ENCODE peak calls at places on chromosomes 4 and X, in five cellular contexts. T is K562, K is SK-N-SH, J is HepG2, E is GM12878. N is an unnamed sample.

GRCh38 chr4:58603951-58604350 is 1493.8 kb upstream of the IGFBP7 start:
- DNase-seq in T (no peak), K (no peak), J (no peak), E (no peak), N (no peak)

GRCh38 chr4:69800599-69800998 is 40.2 kb upstream of the SULT1B1 start:
- DNase-seq in T (no peak), K (no peak), J (no peak), E (no peak), N (no peak)

GRCh38 chr4:159823743-159824142 is 720.9 kb downstream of the RAPGEF2 start:
- DNase-seq in T (no peak), K (no peak), J (no peak), E (no peak), N (no peak)

GRCh38 chr4:138406881-138407280 is 164.7 kb upstream of the SLC7A11 start:
- DNase-seq in T (no peak), K (no peak), J (no peak), E (no peak), N (peak; percentile 3)

GRCh38 chrX:139563251-139563650 is 32.7 kb downstream of the F9 start:
- DNase-seq in T (no peak), K (no peak), J (no peak), E (no peak), N (no peak)

GRCh38 chr4:183348706-183349659 is 26.8 kb upstream of the CLDN24 start:
- DNase-seq in T (peak; percentile 83), K (no peak), J (no peak), E (no peak), N (peak; percentile 95)

GRCh38 chr4:95599777-95600436 is 51.1 kb upstream of the UNC5C start:
- DNase-seq in T (no peak), K (no peak), J (no peak), E (peak; percentile 13), N (no peak)

GRCh38 chrX:48911407-48912182 is at the start of gene SLC35A2:
- DNase-seq in T (peak; percentile 88), K (peak; percentile 91), J (peak; percentile 85), E (no peak), N (peak; percentile 64)

GRCh38 chr4:125200556-125200955 is 114.2 kb upstream of the FAT4 start:
- DNase-seq in T (no peak), K (no peak), J (no peak), E (no peak), N (no peak)

GRCh38 chrX:126339926-126340325 is 173.8 kb upstream of the DCAF12L2 start:
- DNase-seq in T (no peak), K (no peak), J (no peak), E (no peak), N (no peak)

GRCh38 chr4:19224820-19225219 is 1026.9 kb upstream of the SLIT2 start:
- DNase-seq in T (peak; percentile 6), K (peak; percentile 15), J (no peak), E (no peak), N (peak; percentile 42)

GRCh38 chr4:108861339-108861738 is 98.5 kb upstream of the ETNPPL start:
- DNase-seq in T (peak; percentile 15), K (no peak), J (no peak), E (no peak), N (peak; percentile 24)

DNA sequence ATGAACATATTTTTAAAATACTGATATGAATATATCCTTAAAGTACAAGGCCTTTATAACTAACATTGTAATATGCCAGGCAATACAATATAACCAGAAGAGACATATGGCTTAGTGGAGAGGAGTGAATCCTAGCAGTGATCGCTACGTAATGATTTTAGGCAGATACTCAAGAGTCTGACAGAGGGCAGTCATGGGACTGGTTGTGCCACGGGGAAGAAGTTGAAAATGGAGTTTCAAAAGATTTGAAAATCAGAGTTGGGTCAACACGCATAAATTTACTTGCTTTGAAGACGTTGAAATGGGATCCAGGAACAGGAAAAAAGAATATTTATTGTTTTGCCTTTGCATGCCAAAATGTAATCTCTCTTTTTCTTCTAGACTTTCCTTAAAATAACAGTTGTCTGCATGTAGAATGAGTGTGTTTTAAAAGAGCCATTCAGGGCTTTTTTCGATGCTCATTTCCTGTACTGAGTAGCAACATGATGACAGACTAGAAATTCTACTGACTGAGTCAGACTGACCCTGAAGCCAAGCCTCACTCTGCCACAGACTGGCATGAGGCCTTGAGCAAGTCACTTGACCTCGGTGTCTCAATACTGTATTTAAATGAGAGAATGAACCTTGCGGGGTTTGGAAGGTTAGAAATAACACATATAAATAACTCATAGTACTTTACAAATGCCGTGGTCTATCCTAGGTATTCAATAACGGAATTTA is 8.1 kb upstream of the SMS start:
- DNase-seq in T (no peak), K (no peak), J (peak; percentile 21), E (no peak), N (peak; percentile 97)
- H2AFZ ChIP-seq in T (peak overlapping the region; percentile 74), K (peak overlapping the region; percentile 81), J (no peak overlapping the region), E (no peak overlapping the region), N (no peak overlapping the region)

GRCh38 chr4:55186123-55186522 is 60.7 kb upstream of the KDR start:
- DNase-seq in T (no peak), K (no peak), J (no peak), E (no peak), N (no peak)
- TF ChIP-seq MXI1 in T (no peak), K (no peak), J (no peak), E (no peak), N (no peak)

GRCh38 chr4:12912896-12913418 is 571.2 kb downstream of the RAB28 start:
- DNase-seq in T (no peak), K (no peak), J (no peak), E (no peak), N (no peak)

GRCh38 chr4:12911723-12912324 is 572.3 kb downstream of the RAB28 start:
- DNase-seq in T (no peak), K (no peak), J (no peak), E (no peak), N (no peak)
- H2AFZ ChIP-seq in T (no peak overlapping the region), K (no peak overlapping the region), J (no peak overlapping the region), E (no peak overlapping the region), N (no peak overlapping the region)

DNA sequence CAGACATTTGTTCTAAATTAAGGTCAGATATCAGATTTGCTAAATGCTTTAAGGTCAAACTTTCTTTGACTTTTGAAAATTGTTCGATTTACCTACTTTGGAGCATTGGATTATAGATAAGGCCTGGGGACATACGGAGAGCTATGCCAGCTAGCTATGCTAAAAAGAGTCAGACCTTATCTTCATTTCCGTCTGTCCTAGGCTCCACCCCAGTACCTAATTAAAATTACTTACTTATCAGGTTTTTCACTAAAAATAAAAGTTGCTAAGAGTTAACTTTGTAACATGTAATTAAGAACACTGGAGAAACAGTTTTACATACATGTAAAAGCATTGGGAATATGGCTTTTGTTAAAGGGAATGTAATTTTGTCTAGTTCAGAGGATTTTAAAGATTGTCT is 7.1 kb upstream of the TMEM35A start:
- DNase-seq in T (peak; percentile 21), K (no peak), J (no peak), E (no peak), N (no peak)
- TF ChIP-seq MXI1 in T (no peak), K (no peak), J (no peak), E (no peak), N (no peak)

GRCh38 chr4:8008391-8008790 is 68.7 kb upstream of the AFAP1 start:
- DNase-seq in T (no peak), K (no peak), J (no peak), E (no peak), N (no peak)

GRCh38 chr4:8009097-8009496 is 69.4 kb upstream of the AFAP1 start:
- DNase-seq in T (no peak), K (no peak), J (no peak), E (no peak), N (no peak)

GRCh38 chr4:8012517-8012916 is 72.9 kb upstream of the AFAP1 start:
- DNase-seq in T (no peak), K (no peak), J (no peak), E (no peak), N (no peak)

GRCh38 chr4:8009710-8010534 is 70.3 kb upstream of the AFAP1 start:
- DNase-seq in T (no peak), K (peak; percentile 52), J (peak; percentile 42), E (no peak), N (no peak)

GRCh38 chr4:8010618-8011017 is 71.0 kb upstream of the AFAP1 start:
- DNase-seq in T (no peak), K (peak; percentile 96), J (peak; percentile 41), E (no peak), N (peak; percentile 57)
- H2AFZ ChIP-seq in T (no peak overlapping the region), K (no peak overlapping the region), J (no peak overlapping the region), E (no peak overlapping the region), N (no peak overlapping the region)

N was measured in IMR-90.